ENCODE peak calls at places on chromosomes 13 and 19, in nine cellular contexts. D is AML-193; H is mucosa of gallbladder; K is NCI-H2029; S is T1000; W is pancreas; V is NCI-H2081 treated with DMSO at 0.1 percent for 48 hours; F is stimulated activated CD4-positive, alpha-beta T cell treated with anti-CD3 and anti-CD28 coated beads, Interleukin-15, amount 100 ng/mL, for 24 hours; E is HFF-Myc. R is an unnamed sample.
A peak's percentile ranks its signal among the peaks of the same experiment; 100 is the strongest.

GRCh38 chr19:34215666-34216038 is 38.7 kb upstream of the GARRE1 start:
- DNase-seq in D (no peak), H (no peak), K (no peak), S (no peak), W (no peak), V (no peak), F (no peak), E (no peak), R (no peak)

GRCh38 chr13:28597641-28598040 is 61.3 kb upstream of the POMP start:
- DNase-seq in D (no peak), H (no peak), K (no peak), S (no peak), W (no peak), V (no peak), F (no peak), E (no peak), R (no peak)

GRCh38 chr19:13425151-13425550 is 81.1 kb downstream of the CACNA1A start:
- DNase-seq in D (no peak), H (no peak), K (no peak), S (peak; percentile 48), W (no peak), V (no peak), F (no peak), E (no peak), R (no peak)

GRCh38 chr19:54451331-54451871 is 2.4 kb downstream of the LENG8 start:
- DNase-seq in D (no peak), H (no peak), K (peak; percentile 52), S (no peak), W (peak; percentile 56), V (no peak), F (no peak), E (no peak), R (no peak)

GRCh38 chr19:13014101-13014920 is 19.0 kb downstream of the NFIX start:
- DNase-seq in D (peak; percentile 28), H (no peak), K (no peak), S (no peak), W (no peak), V (no peak), F (peak; percentile 15), E (no peak), R (no peak)

GRCh38 chr13:30730526-30730925 is 4.8 kb upstream of the ALOX5AP start:
- DNase-seq in D (no peak), H (no peak), K (no peak), S (no peak), W (no peak), V (no peak), F (no peak), E (no peak), R (no peak)

GRCh38 chr13:43159007-43159406 is 135.6 kb downstream of the DNAJC15 start:
- DNase-seq in D (no peak), H (peak; percentile 12), K (no peak), S (no peak), W (no peak), V (no peak), F (no peak), E (peak; percentile 50), R (no peak)

GRCh38 chr13:60090579-60090978 is 73.1 kb downstream of the DIAPH3 start:
- DNase-seq in D (no peak), H (no peak), K (no peak), S (no peak), W (no peak), V (no peak), F (no peak), E (no peak), R (no peak)

GRCh38 chr13:48576448-48576993 is 43.6 kb upstream of the RCBTB2 start:
- DNase-seq in D (no peak), H (no peak), K (no peak), S (no peak), W (no peak), V (no peak), F (no peak), E (no peak), R (no peak)

GRCh38 chr13:113936166-113936565 is 37.7 kb downstream of the C13orf46 start:
- DNase-seq in D (no peak), H (no peak), K (no peak), S (no peak), W (no peak), V (no peak), F (no peak), E (no peak), R (no peak)

GRCh38 chr13:104937881-104938280 is 1597.6 kb downstream of the EFNB2 start:
- DNase-seq in D (no peak), H (no peak), K (no peak), S (no peak), W (no peak), V (no peak), F (no peak), E (no peak), R (no peak)

GRCh38 chr13:30340367-30341184 is 33.2 kb upstream of the KATNAL1 start:
- DNase-seq in D (peak; percentile 68), H (peak; percentile 24), K (no peak), S (no peak), W (no peak), V (no peak), F (no peak), E (peak; percentile 26), R (peak; percentile 86)

GRCh38 chr13:98484289-98485219 is 92.4 kb downstream of the STK24 start:
- DNase-seq in D (peak; percentile 67), H (peak; percentile 87), K (peak; percentile 68), S (peak; percentile 72), W (peak; percentile 90), V (no peak), F (peak; percentile 76), E (no peak), R (peak; percentile 94)

GRCh38 chr13:60329221-60329983 is 67.6 kb upstream of the TDRD3 start:
- DNase-seq in D (peak; percentile 73), H (peak; percentile 16), K (peak; percentile 1), S (no peak), W (peak; percentile 11), V (no peak), F (peak; percentile 5), E (no peak), R (peak; percentile 10)

GRCh38 chr19:47494211-47494547 is 10.2 kb upstream of the KPTN start:
- DNase-seq in D (no peak), H (no peak), K (no peak), S (no peak), W (no peak), V (no peak), F (no peak), E (no peak), R (no peak)

GRCh38 chr13:111854403-111854802 is 212.5 kb upstream of the SOX1 start:
- DNase-seq in D (no peak), H (no peak), K (no peak), S (no peak), W (no peak), V (no peak), F (no peak), E (no peak), R (no peak)

GRCh38 chr19:6761053-6761676 is 6.1 kb downstream of the SH2D3A start:
- DNase-seq in D (no peak), H (no peak), K (no peak), S (no peak), W (no peak), V (no peak), F (peak; percentile 49), E (no peak), R (no peak)

GRCh38 chr13:34620073-34620858 is 321.8 kb upstream of the NBEA start:
- DNase-seq in D (no peak), H (no peak), K (no peak), S (no peak), W (no peak), V (no peak), F (no peak), E (no peak), R (no peak)

GRCh38 chr19:45419396-45419795 is 4.3 kb downstream of the ERCC1 start:
- DNase-seq in D (peak; percentile 31), H (no peak), K (no peak), S (no peak), W (no peak), V (no peak), F (no peak), E (no peak), R (no peak)

GRCh38 chr13:110347535-110348308 is 40.6 kb downstream of the COL4A2 start:
- DNase-seq in D (no peak), H (no peak), K (no peak), S (peak; percentile 88), W (no peak), V (no peak), F (no peak), E (no peak), R (peak; percentile 62)

GRCh38 chr19:4654437-4655361 is 15.4 kb downstream of the TNFAIP8L1 start:
- DNase-seq in D (no peak), H (no peak), K (no peak), S (no peak), W (no peak), V (no peak), F (no peak), E (no peak), R (no peak)

GRCh38 chr13:72508392-72508791 is 219.0 kb downstream of the MZT1 start:
- DNase-seq in D (no peak), H (no peak), K (no peak), S (no peak), W (no peak), V (no peak), F (no peak), E (no peak), R (no peak)

GRCh38 chr19:10729406-10729805 is 11.5 kb downstream of the DNM2 start:
- DNase-seq in D (no peak), H (no peak), K (no peak), S (no peak), W (no peak), V (no peak), F (no peak), E (no peak), R (no peak)

GRCh38 chr19:54316746-54317107 is 3.8 kb upstream of the LILRA5 start:
- DNase-seq in D (no peak), H (no peak), K (no peak), S (no peak), W (no peak), V (no peak), F (no peak), E (no peak), R (no peak)

GRCh38 chr19:47573076-47574026 is at the start of gene ZNF541:
- DNase-seq in D (no peak), H (peak; percentile 68), K (no peak), S (no peak), W (peak; percentile 61), V (no peak), F (peak; percentile 81), E (no peak), R (peak; percentile 65)

GRCh38 chr13:51643882-51644281 is 59.6 kb downstream of the WDFY2 start:
- DNase-seq in D (peak; percentile 77), H (no peak), K (no peak), S (no peak), W (no peak), V (no peak), F (no peak), E (peak; percentile 89), R (no peak)

GRCh38 chr13:95137096-95137495 is 164.2 kb downstream of the ABCC4 start:
- DNase-seq in D (no peak), H (no peak), K (no peak), S (no peak), W (no peak), V (no peak), F (no peak), E (no peak), R (no peak)

GRCh38 chr13:46639033-46639981 is 86.3 kb downstream of the LRCH1 start:
- DNase-seq in D (no peak), H (no peak), K (no peak), S (no peak), W (no peak), V (no peak), F (no peak), E (no peak), R (no peak)

GRCh38 chr13:31154939-31155338 is 6.8 kb downstream of the HSPH1 start:
- DNase-seq in D (no peak), H (no peak), K (no peak), S (no peak), W (no peak), V (no peak), F (no peak), E (no peak), R (no peak)

GRCh38 chr19:13152854-13153626 is 2.8 kb downstream of the IER2 start:
- DNase-seq in D (peak; percentile 83), H (peak; percentile 98), K (peak; percentile 92), S (peak; percentile 96), W (peak; percentile 93), V (peak; percentile 55), F (peak; percentile 96), E (peak; percentile 88), R (peak; percentile 96)

GRCh38 chr13:29319451-29319850 is 276.0 kb downstream of the SLC7A1 start:
- DNase-seq in D (no peak), H (no peak), K (no peak), S (no peak), W (no peak), V (no peak), F (no peak), E (no peak), R (no peak)

R was measured in adrenal gland.